ENCODE peak calls at places on chromosomes 13 and 19, in eight cellular contexts. One of them, this sample, is unnamed.

GRCh38 chr13:95276119-95276505 is 25.1 kb downstream of the ABCC4 start:
- DNase-seq in cardiac muscle cell: no peak
- DNase-seq in A673: no peak
- DNase-seq in heart right ventricle: no peak
- DNase-seq in A549: no peak
- DNase-seq in dorsolateral prefrontal cortex: no peak
- DNase-seq in uterus: no peak
- DNase-seq in PC-9: no peak
- DNase-seq in this sample: no peak

GRCh38 chr19:840519-841206 is at the start of gene PRTN3:
- DNase-seq in PC-9: no peak
- DNase-seq in heart right ventricle: no peak
- DNase-seq in A549: no peak
- DNase-seq in dorsolateral prefrontal cortex: no peak
- DNase-seq in A673: no peak
- DNase-seq in uterus: no peak
- DNase-seq in cardiac muscle cell: no peak
- DNase-seq in this sample: no peak

GRCh38 chr19:41269571-41269970 is 5.4 kb downstream of the HNRNPUL1 start:
- DNase-seq in dorsolateral prefrontal cortex: no peak
- DNase-seq in A549: no peak
- DNase-seq in heart right ventricle: no peak
- DNase-seq in cardiac muscle cell: no peak
- DNase-seq in PC-9: no peak
- DNase-seq in uterus: no peak
- DNase-seq in A673: no peak
- DNase-seq in this sample: no peak

GRCh38 chr19:5154129-5154798 is 185.4 kb downstream of the KDM4B start:
- DNase-seq in A673: no peak
- DNase-seq in dorsolateral prefrontal cortex: peak
- DNase-seq in uterus: peak
- DNase-seq in A549: peak
- DNase-seq in cardiac muscle cell: peak
- DNase-seq in PC-9: no peak
- DNase-seq in heart right ventricle: peak
- DNase-seq in this sample: peak

GRCh38 chr19:56718231-56718630 is 46.7 kb upstream of the ZNF835 start:
- DNase-seq in A673: no peak
- DNase-seq in dorsolateral prefrontal cortex: no peak
- DNase-seq in A549: no peak
- DNase-seq in uterus: no peak
- DNase-seq in cardiac muscle cell: no peak
- DNase-seq in PC-9: no peak
- DNase-seq in heart right ventricle: no peak
- DNase-seq in this sample: no peak

GRCh38 chr19:57314146-57314545 is 6.1 kb upstream of the ZNF543 start:
- DNase-seq in heart right ventricle: no peak
- DNase-seq in A549: no peak
- DNase-seq in A673: no peak
- DNase-seq in cardiac muscle cell: no peak
- DNase-seq in uterus: no peak
- DNase-seq in dorsolateral prefrontal cortex: no peak
- DNase-seq in PC-9: no peak
- DNase-seq in this sample: no peak

GRCh38 chr19:12953456-12954149 is 3.4 kb downstream of the GADD45GIP1 start:
- DNase-seq in PC-9: no peak
- DNase-seq in dorsolateral prefrontal cortex: no peak
- DNase-seq in uterus: no peak
- DNase-seq in heart right ventricle: no peak
- DNase-seq in A549: no peak
- DNase-seq in A673: no peak
- DNase-seq in cardiac muscle cell: no peak
- DNase-seq in this sample: no peak

GRCh38 chr19:58581227-58582141 is 8.3 kb upstream of the MZF1 start:
- DNase-seq in cardiac muscle cell: peak
- DNase-seq in PC-9: no peak
- DNase-seq in A673: peak
- DNase-seq in heart right ventricle: peak
- DNase-seq in dorsolateral prefrontal cortex: peak
- DNase-seq in A549: peak
- DNase-seq in uterus: peak
- DNase-seq in this sample: no peak

GRCh38 chr13:29847501-29847983 is 2.9 kb downstream of the UBL3 start:
- DNase-seq in PC-9: no peak
- DNase-seq in cardiac muscle cell: peak
- DNase-seq in dorsolateral prefrontal cortex: no peak
- DNase-seq in A673: peak
- DNase-seq in heart right ventricle: no peak
- DNase-seq in uterus: no peak
- DNase-seq in A549: no peak
- DNase-seq in this sample: no peak

GRCh38 chr13:74869846-74870245 is 612.1 kb downstream of the TBC1D4 start:
- DNase-seq in A549: no peak
- DNase-seq in heart right ventricle: no peak
- DNase-seq in dorsolateral prefrontal cortex: no peak
- DNase-seq in PC-9: no peak
- DNase-seq in cardiac muscle cell: peak
- DNase-seq in uterus: no peak
- DNase-seq in A673: no peak
- DNase-seq in this sample: no peak

GRCh38 chr19:43711751-43712355 is 4.0 kb upstream of the IRGC start:
- DNase-seq in uterus: no peak
- DNase-seq in heart right ventricle: no peak
- DNase-seq in dorsolateral prefrontal cortex: no peak
- DNase-seq in A673: no peak
- DNase-seq in cardiac muscle cell: no peak
- DNase-seq in A549: no peak
- DNase-seq in PC-9: peak
- DNase-seq in this sample: no peak

GRCh38 chr13:43348397-43348796 is 325.0 kb downstream of the DNAJC15 start:
- DNase-seq in heart right ventricle: no peak
- DNase-seq in dorsolateral prefrontal cortex: no peak
- DNase-seq in A549: no peak
- DNase-seq in cardiac muscle cell: no peak
- DNase-seq in A673: no peak
- DNase-seq in uterus: no peak
- DNase-seq in PC-9: no peak
- DNase-seq in this sample: no peak

GRCh38 chr13:35744566-35745203 is 268.2 kb upstream of the MAB21L1 start:
- DNase-seq in heart right ventricle: no peak
- DNase-seq in A673: no peak
- DNase-seq in uterus: no peak
- DNase-seq in PC-9: no peak
- DNase-seq in dorsolateral prefrontal cortex: no peak
- DNase-seq in A549: no peak
- DNase-seq in cardiac muscle cell: peak
- DNase-seq in this sample: no peak

GRCh38 chr19:40213251-40213793 is 4.9 kb downstream of the TTC9B start:
- DNase-seq in dorsolateral prefrontal cortex: no peak
- DNase-seq in cardiac muscle cell: no peak
- DNase-seq in A549: no peak
- DNase-seq in heart right ventricle: no peak
- DNase-seq in A673: no peak
- DNase-seq in uterus: no peak
- DNase-seq in PC-9: no peak
- DNase-seq in this sample: no peak

GRCh38 chr19:40208602-40209001 is 9.6 kb downstream of the TTC9B start:
- DNase-seq in A673: no peak
- DNase-seq in heart right ventricle: no peak
- DNase-seq in A549: no peak
- DNase-seq in uterus: no peak
- DNase-seq in dorsolateral prefrontal cortex: no peak
- DNase-seq in cardiac muscle cell: no peak
- DNase-seq in PC-9: no peak
- DNase-seq in this sample: no peak

GRCh38 chr19:40214936-40215335 is 3.2 kb downstream of the TTC9B start:
- DNase-seq in A673: no peak
- DNase-seq in A549: no peak
- DNase-seq in uterus: no peak
- DNase-seq in heart right ventricle: no peak
- DNase-seq in dorsolateral prefrontal cortex: no peak
- DNase-seq in cardiac muscle cell: no peak
- DNase-seq in PC-9: no peak
- DNase-seq in this sample: no peak

GRCh38 chr19:40213882-40214570 is 4.2 kb downstream of the TTC9B start:
- DNase-seq in A673: no peak
- DNase-seq in cardiac muscle cell: no peak
- DNase-seq in A549: no peak
- DNase-seq in PC-9: no peak
- DNase-seq in uterus: no peak
- DNase-seq in heart right ventricle: no peak
- DNase-seq in dorsolateral prefrontal cortex: no peak
- DNase-seq in this sample: no peak

DNA sequence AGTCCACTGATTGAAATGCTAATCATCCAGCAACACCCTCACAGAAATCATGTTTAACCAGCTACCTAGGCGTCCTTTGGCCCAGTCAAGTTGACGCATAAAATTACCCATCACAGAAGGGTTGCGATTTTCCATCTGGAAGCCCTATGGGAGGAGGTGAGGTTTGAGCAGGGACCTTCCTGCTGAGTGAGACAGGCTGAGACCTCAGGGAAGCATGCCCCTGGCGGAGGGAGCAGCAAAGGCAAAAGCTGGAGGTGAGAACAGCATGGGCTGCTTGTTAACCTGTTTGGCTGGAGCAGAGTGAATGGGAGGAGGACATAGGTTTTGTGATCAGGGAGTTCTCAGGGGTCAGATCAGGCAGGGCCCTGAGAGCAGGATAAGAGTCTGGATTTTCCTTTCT is 7.3 kb downstream of the TTC9B start:
- DNase-seq in uterus: no peak
- DNase-seq in heart right ventricle: no peak
- DNase-seq in dorsolateral prefrontal cortex: no peak
- DNase-seq in A549: no peak
- DNase-seq in A673: no peak
- DNase-seq in cardiac muscle cell: no peak
- DNase-seq in PC-9: no peak
- DNase-seq in this sample: peak
- TF ChIP-seq CTCF in uterus: no peak
- TF ChIP-seq CTCF in heart right ventricle: no peak
- TF ChIP-seq CTCF in dorsolateral prefrontal cortex: no peak
- TF ChIP-seq CTCF in A549: no peak
- TF ChIP-seq CTCF in A673: no peak
- TF ChIP-seq CTCF in cardiac muscle cell: no peak
- TF ChIP-seq CTCF in PC-9: no peak
- TF ChIP-seq CTCF in this sample: no peak

GRCh38 chr13:61255035-61255796 is 160.4 kb downstream of the PCDH20 start:
- DNase-seq in cardiac muscle cell: peak
- DNase-seq in A673: peak
- DNase-seq in uterus: no peak
- DNase-seq in PC-9: no peak
- DNase-seq in A549: no peak
- DNase-seq in heart right ventricle: no peak
- DNase-seq in dorsolateral prefrontal cortex: no peak
- DNase-seq in this sample: no peak
- TF ChIP-seq CTCF in cardiac muscle cell: peak
- TF ChIP-seq CTCF in A673: peak
- TF ChIP-seq CTCF in uterus: no peak
- TF ChIP-seq CTCF in PC-9: no peak
- TF ChIP-seq CTCF in A549: no peak
- TF ChIP-seq CTCF in heart right ventricle: peak
- TF ChIP-seq CTCF in dorsolateral prefrontal cortex: no peak
- TF ChIP-seq CTCF in this sample: peak

GRCh38 chr19:33219261-33219812 is 6.3 kb downstream of the SLC7A10 start:
- DNase-seq in cardiac muscle cell: peak
- DNase-seq in A549: no peak
- DNase-seq in A673: no peak
- DNase-seq in heart right ventricle: no peak
- DNase-seq in uterus: no peak
- DNase-seq in PC-9: no peak
- DNase-seq in dorsolateral prefrontal cortex: no peak
- DNase-seq in this sample: no peak
- TF ChIP-seq CTCF in cardiac muscle cell: peak
- TF ChIP-seq CTCF in A549: peak
- TF ChIP-seq CTCF in A673: peak
- TF ChIP-seq CTCF in heart right ventricle: no peak
- TF ChIP-seq CTCF in uterus: no peak
- TF ChIP-seq CTCF in PC-9: no peak
- TF ChIP-seq CTCF in dorsolateral prefrontal cortex: no peak
- TF ChIP-seq CTCF in this sample: no peak

GRCh38 chr13:109764045-109764444 is 22.3 kb downstream of the IRS2 start:
- DNase-seq in PC-9: no peak
- DNase-seq in cardiac muscle cell: no peak
- DNase-seq in A549: no peak
- DNase-seq in uterus: no peak
- DNase-seq in dorsolateral prefrontal cortex: no peak
- DNase-seq in A673: no peak
- DNase-seq in heart right ventricle: no peak
- DNase-seq in this sample: no peak

GRCh38 chr13:109767023-109767422 is 19.4 kb downstream of the IRS2 start:
- DNase-seq in cardiac muscle cell: no peak
- DNase-seq in PC-9: no peak
- DNase-seq in dorsolateral prefrontal cortex: no peak
- DNase-seq in heart right ventricle: no peak
- DNase-seq in A549: no peak
- DNase-seq in A673: no peak
- DNase-seq in uterus: no peak
- DNase-seq in this sample: no peak

GRCh38 chr13:109761695-109762094 is 24.7 kb downstream of the IRS2 start:
- DNase-seq in dorsolateral prefrontal cortex: no peak
- DNase-seq in cardiac muscle cell: no peak
- DNase-seq in A549: no peak
- DNase-seq in heart right ventricle: no peak
- DNase-seq in PC-9: no peak
- DNase-seq in A673: no peak
- DNase-seq in uterus: no peak
- DNase-seq in this sample: no peak

GRCh38 chr13:109762791-109763190 is 23.6 kb downstream of the IRS2 start:
- DNase-seq in uterus: no peak
- DNase-seq in A673: no peak
- DNase-seq in cardiac muscle cell: no peak
- DNase-seq in heart right ventricle: no peak
- DNase-seq in PC-9: no peak
- DNase-seq in A549: no peak
- DNase-seq in dorsolateral prefrontal cortex: no peak
- DNase-seq in this sample: no peak

GRCh38 chr13:109764474-109765292 is 21.7 kb downstream of the IRS2 start:
- DNase-seq in uterus: no peak
- DNase-seq in PC-9: no peak
- DNase-seq in A549: no peak
- DNase-seq in dorsolateral prefrontal cortex: peak
- DNase-seq in heart right ventricle: no peak
- DNase-seq in cardiac muscle cell: no peak
- DNase-seq in A673: peak
- DNase-seq in this sample: peak
- TF ChIP-seq CTCF in uterus: no peak
- TF ChIP-seq CTCF in PC-9: no peak
- TF ChIP-seq CTCF in A549: no peak
- TF ChIP-seq CTCF in dorsolateral prefrontal cortex: no peak
- TF ChIP-seq CTCF in heart right ventricle: no peak
- TF ChIP-seq CTCF in cardiac muscle cell: no peak
- TF ChIP-seq CTCF in A673: peak
- TF ChIP-seq CTCF in this sample: peak

GRCh38 chr13:41511827-41512226 is 54.5 kb downstream of the RGCC start:
- DNase-seq in uterus: no peak
- DNase-seq in PC-9: no peak
- DNase-seq in A549: no peak
- DNase-seq in A673: no peak
- DNase-seq in cardiac muscle cell: no peak
- DNase-seq in heart right ventricle: no peak
- DNase-seq in dorsolateral prefrontal cortex: no peak
- DNase-seq in this sample: no peak
- TF ChIP-seq CTCF in uterus: no peak
- TF ChIP-seq CTCF in PC-9: no peak
- TF ChIP-seq CTCF in A549: no peak
- TF ChIP-seq CTCF in A673: no peak
- TF ChIP-seq CTCF in cardiac muscle cell: no peak
- TF ChIP-seq CTCF in heart right ventricle: no peak
- TF ChIP-seq CTCF in dorsolateral prefrontal cortex: no peak
- TF ChIP-seq CTCF in this sample: no peak